ENCODE peak calls at places on chromosomes 1 and 21, in eight cellular contexts. T is GM12878, N is H1, G is endothelial cell of umbilical vein, E is K562, I is HepG2, O is HCT116, U is SK-N-SH. Z is an unnamed sample.

GRCh38 chr1:93506140-93506539 is 58.2 kb downstream of the FNBP1L start:
- DNase-seq in T (no peak), N (no peak), G (peak), E (no peak), I (no peak), O (no peak), U (no peak), Z (no peak)

GRCh38 chr1:41672641-41673313 is 188.3 kb upstream of the EDN2 start:
- DNase-seq in T (no peak), N (no peak), G (no peak), E (no peak), I (no peak), O (no peak), U (no peak), Z (no peak)

GRCh38 chr21:45547211-45547900 is 5.1 kb upstream of the SLC19A1 start:
- DNase-seq in T (no peak), N (no peak), G (no peak), E (no peak), I (no peak), O (no peak), U (no peak), Z (no peak)

GRCh38 chr1:76330993-76331603 is 256.6 kb downstream of the ST6GALNAC3 start:
- DNase-seq in T (no peak), N (no peak), G (peak), E (peak), I (peak), O (peak), U (peak), Z (peak)

GRCh38 chr21:35529141-35529863 is 480.2 kb upstream of the RUNX1 start:
- DNase-seq in T (no peak), N (no peak), G (no peak), E (no peak), I (no peak), O (no peak), U (no peak), Z (no peak)

GRCh38 chr1:26277261-26277661 is 2.6 kb upstream of the SH3BGRL3 start:
- DNase-seq in T (no peak), N (no peak), G (no peak), E (no peak), I (no peak), O (no peak), U (no peak), Z (no peak)

GRCh38 chr1:230972855-230973271 is 5.8 kb downstream of the TTC13 start:
- DNase-seq in T (peak), N (no peak), G (peak), E (no peak), I (peak), O (no peak), U (no peak), Z (peak)

GRCh38 chr1:116375884-116376733 is 3.1 kb downstream of the ATP1A1 start:
- DNase-seq in T (no peak), N (no peak), G (peak), E (no peak), I (peak), O (peak), U (no peak), Z (no peak)

GRCh38 chr1:222975472-222976122 is 160.8 kb downstream of the DISP1 start:
- DNase-seq in T (no peak), N (no peak), G (no peak), E (no peak), I (no peak), O (no peak), U (no peak), Z (no peak)

GRCh38 chr1:172815740-172816139 is 156.8 kb downstream of the FASLG start:
- DNase-seq in T (no peak), N (no peak), G (no peak), E (no peak), I (no peak), O (no peak), U (no peak), Z (no peak)

GRCh38 chr1:2049517-2050481 is at the start of gene PRKCZ:
- DNase-seq in T (peak), N (peak), G (no peak), E (peak), I (peak), O (peak), U (peak), Z (no peak)

GRCh38 chr1:58585591-58586151 is 8.6 kb upstream of the TACSTD2 start:
- DNase-seq in T (no peak), N (no peak), G (peak), E (no peak), I (no peak), O (peak), U (no peak), Z (no peak)

GRCh38 chr1:12177999-12178441 is 11.2 kb downstream of the TNFRSF1B start:
- DNase-seq in T (no peak), N (no peak), G (peak), E (no peak), I (no peak), O (peak), U (peak), Z (no peak)

GRCh38 chr1:198359024-198359653 is 181.3 kb downstream of the ATP6V1G3 start:
- DNase-seq in T (no peak), N (no peak), G (peak), E (no peak), I (peak), O (peak), U (no peak), Z (no peak)

GRCh38 chr1:114979278-114979891 is 50.2 kb upstream of the TSHB start:
- DNase-seq in T (peak), N (peak), G (peak), E (peak), I (peak), O (peak), U (peak), Z (no peak)

GRCh38 chr21:29295066-29295650 is 3.6 kb upstream of the BACH1 start:
- DNase-seq in T (no peak), N (no peak), G (no peak), E (no peak), I (no peak), O (no peak), U (no peak), Z (no peak)

GRCh38 chr1:212951058-212951923 is 950 bp downstream of the VASH2 start:
- DNase-seq in T (no peak), N (no peak), G (no peak), E (no peak), I (no peak), O (no peak), U (peak), Z (no peak)

GRCh38 chr1:228975238-228975929 is 240.1 kb downstream of the RHOU start:
- DNase-seq in T (no peak), N (peak), G (no peak), E (peak), I (no peak), O (no peak), U (no peak), Z (no peak)

GRCh38 chr1:64077281-64077940 is 126.0 kb upstream of the UBE2U start:
- DNase-seq in T (no peak), N (no peak), G (no peak), E (no peak), I (no peak), O (no peak), U (no peak), Z (no peak)

GRCh38 chr1:65844990-65845757 is 52.5 kb downstream of the PDE4B start:
- DNase-seq in T (no peak), N (no peak), G (no peak), E (no peak), I (no peak), O (no peak), U (no peak), Z (no peak)

GRCh38 chr1:231666220-231666956 is 39.8 kb downstream of the DISC1 start:
- DNase-seq in T (no peak), N (no peak), G (no peak), E (no peak), I (no peak), O (no peak), U (no peak), Z (no peak)

GRCh38 chr21:32257952-32258785 is 20.7 kb downstream of the MIS18A start:
- DNase-seq in T (no peak), N (peak), G (peak), E (peak), I (peak), O (peak), U (peak), Z (peak)

GRCh38 chr1:41560496-41560895 is 76.0 kb upstream of the EDN2 start:
- DNase-seq in T (no peak), N (no peak), G (no peak), E (no peak), I (no peak), O (no peak), U (no peak), Z (no peak)

GRCh38 chr21:45494851-45495680 is 47.2 kb downstream of the SLC19A1 start:
- DNase-seq in T (no peak), N (no peak), G (no peak), E (no peak), I (no peak), O (no peak), U (no peak), Z (no peak)

GRCh38 chr1:204130989-204131892 is 20.6 kb downstream of the ETNK2 start:
- DNase-seq in T (no peak), N (no peak), G (peak), E (no peak), I (no peak), O (peak), U (peak), Z (no peak)

GRCh38 chr1:145845144-145845513 is 301 bp upstream of the NUDT17 start:
- DNase-seq in T (peak), N (no peak), G (no peak), E (no peak), I (no peak), O (no peak), U (no peak), Z (no peak)

GRCh38 chr1:974687-975328 is 7.1 kb downstream of the PERM1 start:
- DNase-seq in T (no peak), N (no peak), G (no peak), E (no peak), I (no peak), O (no peak), U (no peak), Z (no peak)

GRCh38 chr1:246416261-246416660 is 90.8 kb downstream of the SMYD3 start:
- DNase-seq in T (no peak), N (no peak), G (no peak), E (no peak), I (no peak), O (no peak), U (no peak), Z (no peak)

GRCh38 chr1:212934050-212934449 is 16.3 kb upstream of the VASH2 start:
- DNase-seq in T (no peak), N (peak), G (no peak), E (no peak), I (no peak), O (no peak), U (no peak), Z (no peak)

GRCh38 chr1:232764458-232765231 is 40.6 kb upstream of the MAP10 start:
- DNase-seq in T (no peak), N (no peak), G (no peak), E (no peak), I (no peak), O (no peak), U (no peak), Z (no peak)

GRCh38 chr1:54094001-54094729 is 40.8 kb downstream of the TCEANC2 start:
- DNase-seq in T (no peak), N (no peak), G (no peak), E (no peak), I (peak), O (no peak), U (no peak), Z (no peak)

GRCh38 chr1:51071291-51071690 is 30.7 kb upstream of the C1orf185 start:
- DNase-seq in T (no peak), N (no peak), G (no peak), E (no peak), I (no peak), O (no peak), U (no peak), Z (no peak)

GRCh38 chr1:119101563-119101962 is 38.9 kb downstream of the WARS2 start:
- DNase-seq in T (no peak), N (no peak), G (no peak), E (no peak), I (no peak), O (no peak), U (no peak), Z (no peak)

GRCh38 chr1:225928186-225929175 is 4.4 kb upstream of the PYCR2 start:
- DNase-seq in T (no peak), N (no peak), G (peak), E (peak), I (no peak), O (no peak), U (no peak), Z (no peak)

GRCh38 chr1:42886800-42887199 is 40.4 kb downstream of the ZNF691 start:
- DNase-seq in T (no peak), N (no peak), G (no peak), E (no peak), I (no peak), O (no peak), U (peak), Z (no peak)

GRCh38 chr1:160006312-160006940 is 25.4 kb downstream of the PIGM start:
- DNase-seq in T (no peak), N (peak), G (peak), E (peak), I (peak), O (peak), U (peak), Z (no peak)

GRCh38 chr1:117565745-117566455 is 39.9 kb upstream of the TENT5C start:
- DNase-seq in T (no peak), N (peak), G (no peak), E (no peak), I (no peak), O (no peak), U (peak), Z (no peak)

GRCh38 chr1:201108614-201109013 is 3.6 kb downstream of the CACNA1S start:
- DNase-seq in T (no peak), N (no peak), G (no peak), E (no peak), I (no peak), O (no peak), U (no peak), Z (no peak)

GRCh38 chr1:39609618-39610331 is 29.7 kb downstream of the HEYL start:
- DNase-seq in T (no peak), N (peak), G (peak), E (peak), I (peak), O (peak), U (peak), Z (no peak)

DNA sequence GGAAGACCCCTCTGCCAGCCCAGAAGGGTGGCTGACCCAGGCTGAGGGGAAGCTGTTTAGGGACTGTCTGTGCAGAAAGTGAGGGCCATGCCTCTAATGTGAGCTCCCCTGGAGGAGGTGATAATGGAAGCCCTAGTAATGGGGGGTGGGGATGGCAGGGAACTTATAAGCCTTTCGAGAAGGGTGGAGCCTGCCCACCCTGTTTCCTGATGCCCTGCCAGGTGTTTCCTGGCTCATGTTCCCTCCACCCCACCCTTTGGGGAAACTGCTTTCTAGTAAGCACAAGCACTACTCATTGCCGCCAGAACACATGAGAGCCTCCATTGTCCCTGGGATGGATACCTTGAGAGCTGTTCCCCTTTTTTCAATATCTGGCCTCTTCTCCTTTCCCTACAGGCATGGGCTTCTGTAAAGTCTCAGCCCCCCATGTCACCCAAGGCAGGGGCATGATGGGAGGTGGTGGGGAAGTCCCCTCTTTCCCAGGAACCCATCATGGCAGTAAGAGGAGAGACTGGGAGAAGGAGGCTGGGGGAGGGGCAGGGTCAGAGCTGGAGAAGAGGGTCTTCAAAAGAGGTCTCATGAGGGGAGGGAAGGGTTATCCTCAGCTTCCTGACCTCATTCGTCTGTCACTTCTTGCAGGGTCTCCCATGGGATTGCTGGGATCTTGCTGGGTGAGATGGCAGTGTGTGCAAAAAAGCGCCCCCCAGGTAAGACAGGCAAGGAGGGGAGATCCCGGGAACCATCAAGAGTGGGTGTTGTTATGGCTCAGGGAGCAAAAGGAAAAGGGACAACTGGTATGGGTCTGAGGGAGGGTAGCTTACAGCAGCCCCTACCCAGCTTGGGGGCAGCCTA is 2.4 kb downstream of the ATP8B2 start:
- DNase-seq in T (no peak), N (no peak), G (peak), E (no peak), I (no peak), O (no peak), U (no peak), Z (no peak)
- H3K9ac ChIP-seq in T (peak), N (no peak), G (no peak), E (no peak), I (no peak), O (peak), U (no peak), Z (no peak)

DNA sequence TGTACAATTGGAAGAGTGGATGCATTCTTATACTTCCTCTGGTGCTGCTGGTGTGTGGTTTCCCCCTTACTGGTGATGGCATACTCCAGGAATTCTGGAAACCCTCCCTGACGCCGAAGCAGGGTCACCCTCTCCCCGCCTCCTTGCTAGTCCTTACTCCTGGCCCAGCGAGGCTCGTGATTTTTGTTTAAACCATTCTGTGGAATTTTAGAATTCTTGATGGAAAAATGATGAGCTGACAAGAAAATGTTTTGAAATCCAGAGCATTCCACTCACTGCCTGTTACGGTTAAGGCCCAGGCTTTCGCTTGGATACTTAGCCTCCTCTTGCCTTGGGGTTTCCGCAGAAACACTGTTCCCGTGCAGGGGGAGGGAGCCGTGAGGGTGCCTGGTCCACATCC is 41.1 kb downstream of the IL6R start:
- DNase-seq in T (no peak), N (no peak), G (no peak), E (no peak), I (no peak), O (no peak), U (no peak), Z (no peak)
- TF ChIP-seq POLR2AphosphoS5 in T (no peak), N (no peak), G (no peak), E (no peak), I (no peak), O (no peak), U (no peak), Z (no peak)

GRCh38 chr1:44714944-44715571 is 15.9 kb downstream of the RNU5D-1 start:
- DNase-seq in T (peak), N (peak), G (peak), E (peak), I (peak), O (no peak), U (peak), Z (peak)
- H3K9ac ChIP-seq in T (peak), N (no peak), G (no peak), E (no peak), I (no peak), O (no peak), U (no peak), Z (no peak)

GRCh38 chr1:3541930-3542329 is 69.4 kb downstream of the MEGF6 start:
- DNase-seq in T (no peak), N (no peak), G (no peak), E (no peak), I (no peak), O (no peak), U (no peak), Z (no peak)

GRCh38 chr1:3537359-3537758 is 73.9 kb downstream of the MEGF6 start:
- DNase-seq in T (no peak), N (no peak), G (no peak), E (no peak), I (no peak), O (no peak), U (no peak), Z (no peak)

GRCh38 chr1:3540876-3541275 is 70.4 kb downstream of the MEGF6 start:
- DNase-seq in T (no peak), N (no peak), G (no peak), E (no peak), I (no peak), O (no peak), U (no peak), Z (no peak)

GRCh38 chr1:3541465-3541864 is 69.8 kb downstream of the MEGF6 start:
- DNase-seq in T (no peak), N (no peak), G (no peak), E (no peak), I (no peak), O (no peak), U (no peak), Z (no peak)

DNA sequence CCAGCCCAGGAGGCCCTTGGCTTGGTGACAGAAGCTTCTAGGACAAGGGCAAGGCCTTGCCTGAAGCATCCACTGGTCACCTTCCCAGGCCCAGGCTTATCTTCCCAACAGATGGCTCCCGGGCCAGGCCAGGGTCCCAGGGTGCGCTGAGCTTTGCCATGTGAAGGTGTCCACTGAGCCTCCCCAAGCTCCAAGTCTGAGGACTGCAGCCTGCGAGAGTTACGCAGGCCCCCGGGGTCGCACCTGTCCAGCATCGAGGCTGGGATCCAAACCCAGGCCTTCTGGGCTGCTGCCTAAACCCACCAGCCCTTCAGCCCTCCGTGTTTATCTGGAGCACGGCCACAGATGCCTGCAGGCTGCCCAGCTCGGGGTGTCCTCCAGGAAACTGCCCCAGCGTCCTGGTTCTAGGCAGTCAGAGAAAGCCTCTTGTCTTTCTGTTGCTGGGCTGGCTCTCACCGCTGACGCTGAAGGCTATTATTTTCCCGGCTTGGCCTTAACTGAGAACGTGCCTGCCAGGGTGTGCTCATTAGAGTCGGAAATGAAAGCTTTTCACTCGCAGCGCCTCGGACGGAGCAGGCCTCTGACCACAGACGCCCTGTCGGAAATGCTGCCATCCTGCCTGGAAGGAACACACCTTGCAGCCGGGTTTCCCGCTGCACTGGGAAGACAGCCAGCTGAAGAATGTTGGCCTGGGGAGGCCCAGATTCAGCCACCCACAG is 71.4 kb downstream of the MEGF6 start:
- DNase-seq in T (no peak), N (no peak), G (peak), E (no peak), I (no peak), O (no peak), U (peak), Z (no peak)
- TF ChIP-seq POLR2AphosphoS5 in T (no peak), N (no peak), G (no peak), E (no peak), I (no peak), O (no peak), U (no peak), Z (no peak)

Z was measured in SK-N-MC.